ENCODE peak calls at places on chromosome 4, in seven cellular contexts. N is Panc1, B is LNCaP clone FGC, A is astrocyte, D is fibroblast of pulmonary artery, L is skeletal muscle cell, R is epithelial cell of proximal tubule. Y is an unnamed sample.

GRCh38 chr4:184421558-184422155 is 52.7 kb downstream of the IRF2 start:
- DNase-seq in L (no peak), R (no peak), N (no peak), D (no peak), B (no peak), A (no peak), Y (no peak)

GRCh38 chr4:35538807-35539206 is 705.5 kb downstream of the ARAP2 start:
- DNase-seq in D (peak), A (no peak), N (no peak), R (no peak), L (no peak), B (no peak), Y (no peak)

GRCh38 chr4:174222266-174222872 is 61.1 kb downstream of the FBXO8 start:
- DNase-seq in R (no peak), L (no peak), N (no peak), B (no peak), D (peak), A (no peak), Y (peak)

GRCh38 chr4:142331646-142332045 is 514.5 kb downstream of the INPP4B start:
- DNase-seq in A (peak), N (no peak), R (no peak), B (no peak), L (peak), D (no peak), Y (no peak)

GRCh38 chr4:2094545-2094944 is 35.4 kb downstream of the NAT8L start:
- DNase-seq in R (no peak), B (no peak), N (no peak), A (no peak), D (no peak), L (no peak), Y (no peak)

GRCh38 chr4:86508436-86508835 is 85.7 kb upstream of the PTPN13 start:
- DNase-seq in B (no peak), D (no peak), N (no peak), R (no peak), L (no peak), A (peak), Y (no peak)

GRCh38 chr4:73613130-73613529 is 7.1 kb downstream of the RASSF6 start:
- DNase-seq in R (no peak), L (no peak), N (no peak), D (no peak), B (peak), A (no peak), Y (peak)

GRCh38 chr4:146049802-146050201 is 111.2 kb upstream of the ZNF827 start:
- DNase-seq in R (no peak), L (no peak), D (no peak), B (no peak), A (no peak), N (no peak), Y (no peak)

GRCh38 chr4:150231108-150231770 is 153.0 kb downstream of the DCLK2 start:
- DNase-seq in A (peak), D (no peak), N (no peak), L (no peak), R (no peak), B (no peak), Y (no peak)

GRCh38 chr4:138951764-138952163 is 63.8 kb upstream of the NOCT start:
- DNase-seq in B (no peak), R (no peak), D (no peak), N (no peak), L (no peak), A (no peak), Y (no peak)

GRCh38 chr4:152478456-152479237 is 57.2 kb downstream of the FBXW7 start:
- DNase-seq in A (peak), R (no peak), D (peak), B (no peak), N (no peak), L (no peak), Y (no peak)

GRCh38 chr4:26150948-26151347 is 169.9 kb upstream of the RBPJ start:
- DNase-seq in D (peak), A (peak), N (no peak), B (no peak), L (no peak), R (no peak), Y (no peak)

GRCh38 chr4:147975902-147976301 is 244.0 kb downstream of the ARHGAP10 start:
- DNase-seq in A (peak), N (no peak), D (peak), R (no peak), L (no peak), B (no peak), Y (no peak)

GRCh38 chr4:6576512-6576911 is 1.5 kb downstream of the MAN2B2 start:
- DNase-seq in N (no peak), A (no peak), B (no peak), D (no peak), R (no peak), L (no peak), Y (no peak)

GRCh38 chr4:114281561-114281960 is 302.1 kb upstream of the ARSJ start:
- DNase-seq in L (peak), D (peak), R (no peak), A (peak), N (no peak), B (no peak), Y (no peak)

GRCh38 chr4:139633661-139634060 is 32.0 kb upstream of the MGST2 start:
- DNase-seq in A (no peak), B (no peak), R (no peak), D (peak), L (no peak), N (no peak), Y (no peak)

GRCh38 chr4:69731261-69731660 is 29.2 kb downstream of the SULT1B1 start:
- DNase-seq in B (no peak), L (peak), A (no peak), N (no peak), D (peak), R (no peak), Y (no peak)

GRCh38 chr4:23333556-23333945 is 556.3 kb downstream of the PPARGC1A start:
- DNase-seq in D (peak), L (no peak), A (peak), B (no peak), R (peak), N (no peak), Y (no peak)

GRCh38 chr4:37891221-37892159 is 606 bp downstream of the TBC1D1 start:
- DNase-seq in B (no peak), R (no peak), A (no peak), N (no peak), L (no peak), D (no peak), Y (peak)

GRCh38 chr4:85776579-85776978 is 301.6 kb downstream of the ARHGAP24 start:
- DNase-seq in R (no peak), L (no peak), A (peak), D (peak), N (no peak), B (no peak), Y (no peak)

DNA sequence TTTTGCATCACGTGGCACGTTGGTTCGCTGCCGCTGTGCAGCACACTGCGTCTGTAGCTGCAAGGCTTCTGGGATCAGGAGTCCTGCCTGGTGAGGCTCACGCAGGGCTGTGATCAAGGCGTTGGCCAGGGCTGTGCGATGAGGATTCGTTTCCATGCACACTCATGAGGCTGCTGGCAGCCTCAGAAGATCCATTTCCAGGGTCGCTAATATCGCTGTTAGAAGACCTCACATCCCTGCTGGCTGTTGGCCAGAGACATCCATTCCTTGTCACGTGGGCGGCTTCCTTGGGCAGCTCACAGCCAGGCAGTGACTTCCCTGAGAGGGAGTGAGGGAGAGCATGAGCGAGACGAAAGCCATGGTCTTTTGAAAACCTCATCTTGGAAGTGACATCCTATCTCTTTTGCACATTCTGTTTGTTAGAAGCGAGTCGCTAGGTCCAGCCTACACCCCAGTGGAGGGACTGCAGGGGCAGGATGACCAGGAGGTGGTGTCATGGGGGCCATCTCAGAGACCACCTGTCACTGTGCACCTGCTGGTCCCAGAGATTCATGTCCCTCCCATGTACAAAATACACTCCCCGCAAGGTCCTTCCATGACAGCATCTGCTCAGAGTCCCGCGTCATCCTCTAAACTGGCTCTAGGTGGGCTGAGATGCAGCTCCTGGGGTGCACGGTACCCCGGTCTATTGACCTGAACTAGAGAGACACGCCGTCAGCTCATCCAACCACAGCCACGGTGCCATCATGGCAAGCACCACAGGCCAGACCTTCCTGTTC is 12.2 kb downstream of the RGS12 start:
- DNase-seq in B (no peak), L (no peak), N (no peak), A (peak), D (peak), R (no peak), Y (no peak)
- H3K4me3 ChIP-seq in B (no peak), L (peak), N (no peak), A (no peak), D (no peak), R (peak), Y (no peak)

GRCh38 chr4:168811793-168812651 is 198.0 kb downstream of the CBR4 start:
- DNase-seq in D (peak), R (no peak), A (peak), N (no peak), L (peak), B (no peak), Y (no peak)

GRCh38 chr4:168812806-168813205 is 197.2 kb downstream of the CBR4 start:
- DNase-seq in N (no peak), L (no peak), A (peak), R (no peak), B (no peak), D (no peak), Y (no peak)

GRCh38 chr4:168822481-168822880 is 187.6 kb downstream of the CBR4 start:
- DNase-seq in B (no peak), A (no peak), R (no peak), D (no peak), L (no peak), N (no peak), Y (no peak)

GRCh38 chr4:168815373-168816345 is 194.4 kb downstream of the CBR4 start:
- DNase-seq in B (no peak), A (peak), N (no peak), L (no peak), R (no peak), D (peak), Y (no peak)

GRCh38 chr4:168817418-168817817 is 192.6 kb downstream of the CBR4 start:
- DNase-seq in B (no peak), A (no peak), N (no peak), D (no peak), L (no peak), R (no peak), Y (no peak)
- H3K4me3 ChIP-seq in B (no peak), A (no peak), N (no peak), D (no peak), L (no peak), R (no peak), Y (no peak)

GRCh38 chr4:20432098-20432497 is 180.4 kb downstream of the SLIT2 start:
- DNase-seq in D (peak), A (peak), R (no peak), N (no peak), B (no peak), L (no peak), Y (peak)
- H3K4me3 ChIP-seq in D (peak), A (no peak), R (no peak), N (no peak), B (no peak), L (no peak), Y (no peak)

GRCh38 chr4:95180531-95181315 is 368.1 kb downstream of the UNC5C start:
- DNase-seq in D (no peak), A (no peak), N (no peak), R (no peak), B (no peak), L (no peak), Y (no peak)
- H3K4me3 ChIP-seq in D (no peak), A (peak), N (no peak), R (no peak), B (no peak), L (no peak), Y (no peak)

DNA sequence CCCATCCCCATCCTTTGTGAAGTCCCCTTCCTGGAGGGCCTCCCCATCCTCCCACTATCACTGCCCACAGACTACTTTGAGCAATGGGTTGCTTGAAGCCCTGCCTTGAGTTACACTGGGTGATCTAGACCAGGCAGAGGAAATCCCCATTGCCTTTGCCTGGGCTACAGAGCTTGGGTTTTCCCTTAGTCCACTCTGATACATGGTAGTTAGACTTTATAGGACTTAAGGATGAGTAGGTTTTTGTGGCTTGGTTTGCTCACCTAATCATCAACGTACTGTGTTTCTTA is 56.6 kb downstream of the TMEM131L start:
- DNase-seq in N (no peak), R (no peak), D (no peak), L (no peak), B (no peak), A (no peak), Y (no peak)
- H3K4me3 ChIP-seq in N (no peak), R (no peak), D (no peak), L (no peak), B (no peak), A (no peak), Y (no peak)

GRCh38 chr4:119038465-119038864 is 97.2 kb upstream of the MYOZ2 start:
- DNase-seq in B (no peak), A (peak), D (no peak), R (no peak), N (no peak), L (no peak), Y (no peak)
- H3K4me3 ChIP-seq in B (no peak), A (no peak), D (no peak), R (no peak), N (no peak), L (no peak), Y (no peak)

DNA sequence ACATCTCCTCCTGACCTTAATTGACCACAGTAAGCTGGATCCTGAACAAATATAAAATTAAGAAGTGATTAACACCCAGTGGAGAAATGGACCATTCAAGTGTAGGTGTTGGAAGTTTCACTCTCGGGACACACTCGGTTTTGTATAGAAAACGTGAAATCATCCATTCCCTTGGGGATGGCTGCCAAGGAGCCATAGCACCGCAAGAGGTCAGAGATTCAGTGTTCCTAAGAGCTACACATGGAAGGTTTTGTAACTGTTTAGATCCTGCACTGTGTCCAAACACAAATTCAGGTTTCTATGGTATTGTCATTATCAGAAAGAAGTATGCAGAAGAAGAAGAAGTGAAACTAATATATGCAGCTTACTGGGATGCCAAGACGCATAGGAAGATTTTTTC is 281.0 kb downstream of the LDB2 start:
- DNase-seq in A (peak), L (peak), N (no peak), B (no peak), R (no peak), D (peak), Y (no peak)
- H3K4me3 ChIP-seq in A (no peak), L (no peak), N (no peak), B (no peak), R (no peak), D (no peak), Y (no peak)

DNA sequence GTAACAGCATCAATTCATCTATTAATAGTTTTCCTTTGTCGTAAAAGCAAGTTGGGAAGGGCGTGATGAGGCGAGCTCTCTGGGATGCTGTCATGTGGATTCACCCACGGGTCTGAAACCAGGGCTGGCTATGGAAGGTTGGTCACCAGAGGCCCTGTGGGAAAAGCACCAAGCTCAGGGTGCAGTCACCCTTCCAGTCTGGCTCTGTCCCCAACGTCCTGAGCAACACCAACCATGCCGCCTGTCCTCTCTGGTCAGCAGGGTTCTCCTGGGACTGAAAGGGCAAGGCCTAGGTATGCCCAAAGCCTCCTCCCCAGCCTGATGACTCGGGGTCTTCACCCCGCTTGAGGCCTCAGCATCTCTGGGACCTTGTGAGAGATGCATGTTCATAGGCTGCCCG is 97.2 kb upstream of the MSX1 start:
- DNase-seq in A (no peak), N (no peak), L (no peak), B (no peak), R (no peak), D (no peak), Y (no peak)
- H3K4me3 ChIP-seq in A (no peak), N (no peak), L (no peak), B (no peak), R (no peak), D (no peak), Y (no peak)

DNA sequence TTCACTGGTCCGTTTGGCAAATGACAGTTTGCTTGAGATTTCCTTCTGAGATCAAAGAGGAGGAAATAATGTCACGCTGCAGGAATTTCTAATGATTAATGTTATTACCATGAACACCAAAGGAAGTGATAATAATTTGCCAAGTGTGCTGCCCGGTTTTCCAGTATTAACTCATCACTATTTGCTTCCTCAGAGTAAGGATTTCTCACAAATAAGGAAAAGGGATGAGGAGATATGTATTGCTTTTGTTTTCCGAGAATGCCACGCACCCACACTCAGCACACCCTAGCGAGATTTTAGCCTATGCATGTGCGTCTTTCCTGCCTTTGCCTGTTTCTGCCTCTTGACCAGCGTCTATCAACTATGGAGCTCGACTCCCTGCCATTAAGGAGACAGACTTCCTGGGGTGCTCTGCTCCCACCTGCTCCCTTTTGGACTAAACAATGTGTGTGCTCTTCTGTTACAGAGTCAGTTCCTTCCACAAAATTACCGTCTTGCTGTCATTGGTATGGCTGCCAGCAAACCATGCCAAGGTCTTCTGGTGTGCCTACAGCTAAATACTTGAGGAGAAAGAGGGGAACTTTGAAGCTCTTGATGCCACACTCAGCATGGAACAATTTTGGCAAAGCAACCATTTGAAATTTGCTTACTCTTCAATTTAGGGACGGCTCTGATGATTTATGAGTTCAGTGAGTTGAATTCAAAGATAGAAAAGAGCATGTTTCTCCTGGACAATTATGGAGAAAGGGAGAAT is 393.1 kb upstream of the ZFP42 start:
- DNase-seq in A (peak), N (no peak), L (no peak), R (peak), B (no peak), D (peak), Y (no peak)
- H3K4me3 ChIP-seq in A (peak), N (no peak), L (no peak), R (no peak), B (no peak), D (no peak), Y (no peak)

GRCh38 chr4:125369098-125369497 is 54.3 kb downstream of the FAT4 start:
- DNase-seq in R (no peak), B (no peak), A (no peak), D (no peak), L (no peak), N (no peak), Y (no peak)
- H3K4me3 ChIP-seq in R (no peak), B (no peak), A (peak), D (peak), L (peak), N (no peak), Y (no peak)

Y was measured in small intestine.